ENCODE peak calls at places on chromosomes 16 and 17, in eight cellular contexts. Q is HCT116, U is body of pancreas, D is esophagus squamous epithelium, J is A549, P is stomach, F is uterus, L is transverse colon. V is an unnamed sample.

GRCh38 chr17:81832608-81833159 is 407 bp downstream of the MCRIP1 start:
- DNase-seq in Q (no peak), J (no peak), D (no peak), U (no peak), P (no peak), L (no peak), F (no peak), V (peak)

GRCh38 chr16:25005445-25006306 is 9.5 kb downstream of the ARHGAP17 start:
- DNase-seq in U (no peak), P (no peak), D (no peak), L (no peak), F (no peak), J (no peak), Q (no peak), V (no peak)

GRCh38 chr16:48911700-48912099 is 301.7 kb upstream of the N4BP1 start:
- DNase-seq in P (no peak), U (no peak), Q (peak), F (no peak), L (no peak), J (no peak), D (no peak), V (peak)

GRCh38 chr16:1163567-1164055 is 10.7 kb downstream of the CACNA1H start:
- DNase-seq in Q (no peak), P (no peak), J (no peak), D (no peak), U (no peak), L (no peak), F (no peak), V (no peak)

GRCh38 chr16:84816023-84816422 is 3.8 kb upstream of the CRISPLD2 start:
- DNase-seq in U (no peak), J (no peak), L (no peak), Q (no peak), P (no peak), D (no peak), F (no peak), V (no peak)

GRCh38 chr17:4206945-4207344 is 56.8 kb downstream of the ANKFY1 start:
- DNase-seq in Q (no peak), L (no peak), F (no peak), U (no peak), P (no peak), J (no peak), D (no peak), V (no peak)

GRCh38 chr16:23378921-23379320 is 74.1 kb downstream of the COG7 start:
- DNase-seq in L (no peak), Q (no peak), D (no peak), J (no peak), P (no peak), F (no peak), U (no peak), V (no peak)

GRCh38 chr17:36934759-36935630 is 2.3 kb upstream of the LHX1 start:
- DNase-seq in F (no peak), L (no peak), Q (no peak), U (no peak), D (no peak), P (no peak), J (peak), V (no peak)

GRCh38 chr17:74271281-74271680 is 2.8 kb upstream of the DNAI2 start:
- DNase-seq in J (no peak), L (no peak), Q (no peak), P (no peak), D (no peak), U (no peak), F (no peak), V (no peak)

GRCh38 chr17:37787055-37787720 is 42.3 kb upstream of the HNF1B start:
- DNase-seq in U (peak), Q (no peak), L (peak), P (peak), J (peak), D (no peak), F (no peak), V (no peak)

GRCh38 chr16:55478827-55479559 is at the start of gene MMP2:
- DNase-seq in Q (no peak), L (peak), U (no peak), P (peak), J (no peak), F (peak), D (no peak), V (peak)

GRCh38 chr16:66399031-66399430 is 28.1 kb upstream of the BEAN1 start:
- DNase-seq in Q (no peak), J (no peak), F (no peak), P (no peak), L (no peak), U (no peak), D (no peak), V (no peak)

GRCh38 chr17:80362428-80363119 is 52.4 kb upstream of the ENDOV start:
- DNase-seq in P (no peak), L (no peak), F (peak), J (no peak), Q (no peak), D (no peak), U (peak), V (no peak)

GRCh38 chr16:30715777-30716445 is 16.9 kb downstream of the SRCAP start:
- DNase-seq in U (no peak), L (no peak), P (no peak), F (no peak), J (peak), Q (no peak), D (no peak), V (no peak)

GRCh38 chr17:72735602-72736001 is 356.9 kb downstream of the SLC39A11 start:
- DNase-seq in F (no peak), J (no peak), Q (no peak), P (no peak), D (no peak), U (no peak), L (peak), V (no peak)

GRCh38 chr16:75931043-75931442 is 204.8 kb upstream of the CPHXL start:
- DNase-seq in J (no peak), Q (no peak), U (no peak), D (no peak), F (no peak), P (no peak), L (no peak), V (no peak)

GRCh38 chr17:18129041-18129502 is 20.5 kb downstream of the MYO15A start:
- DNase-seq in U (no peak), P (peak), J (peak), L (no peak), D (no peak), F (no peak), Q (no peak), V (peak)

GRCh38 chr16:73329363-73330306 is 281.7 kb upstream of the ZFHX3 start:
- DNase-seq in Q (no peak), F (no peak), U (no peak), J (no peak), P (no peak), L (peak), D (no peak), V (no peak)

GRCh38 chr16:46882304-46882939 is 1.7 kb upstream of the GPT2 start:
- DNase-seq in J (no peak), D (no peak), L (no peak), F (no peak), U (no peak), P (no peak), Q (no peak), V (no peak)
- TF ChIP-seq POLR2A in J (no peak), D (no peak), L (no peak), F (no peak), U (peak), P (no peak), Q (no peak), V (no peak)

DNA sequence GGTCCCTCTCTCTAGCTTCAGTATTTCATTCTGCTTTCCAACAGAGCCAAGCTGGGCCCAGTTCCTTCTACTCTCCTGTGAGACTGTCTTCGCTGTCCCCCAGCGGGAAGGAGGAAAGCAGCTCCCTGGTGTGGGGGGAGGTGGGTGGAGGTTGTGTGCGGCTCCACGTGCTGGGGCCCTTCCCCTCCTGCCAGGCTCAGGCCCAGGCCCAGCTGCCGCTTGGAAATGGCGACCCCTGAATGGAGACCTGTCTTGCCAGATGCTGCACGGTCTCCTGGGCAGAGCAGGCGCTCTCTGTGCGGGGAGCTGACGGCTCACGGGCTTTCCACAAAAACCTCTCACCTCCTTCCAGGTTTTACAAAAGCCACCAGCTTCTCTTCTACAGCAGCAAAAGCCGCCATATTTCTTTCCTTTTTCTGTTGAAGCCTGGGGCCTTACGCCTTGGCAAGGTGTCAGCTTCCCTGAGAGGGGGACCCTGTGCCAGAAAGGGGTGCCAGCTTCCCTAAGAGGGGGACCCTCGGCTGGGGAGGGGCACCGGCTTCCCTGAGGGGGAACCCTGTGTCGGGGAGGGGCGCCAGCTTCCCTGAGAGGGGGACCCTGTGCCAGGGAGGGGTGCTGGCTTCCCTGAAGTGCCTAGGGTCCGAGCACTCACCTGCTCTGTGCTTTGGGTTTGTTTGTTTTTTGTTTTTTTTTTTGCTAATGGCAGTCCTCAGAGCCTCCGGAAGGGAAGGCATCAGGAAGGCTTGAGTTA is 47.5 kb downstream of the ZNF778 start:
- DNase-seq in U (no peak), F (no peak), L (no peak), D (no peak), J (no peak), P (no peak), Q (no peak), V (no peak)
- TF ChIP-seq CTCF in U (no peak), F (no peak), L (no peak), D (no peak), J (no peak), P (no peak), Q (no peak), V (no peak)

DNA sequence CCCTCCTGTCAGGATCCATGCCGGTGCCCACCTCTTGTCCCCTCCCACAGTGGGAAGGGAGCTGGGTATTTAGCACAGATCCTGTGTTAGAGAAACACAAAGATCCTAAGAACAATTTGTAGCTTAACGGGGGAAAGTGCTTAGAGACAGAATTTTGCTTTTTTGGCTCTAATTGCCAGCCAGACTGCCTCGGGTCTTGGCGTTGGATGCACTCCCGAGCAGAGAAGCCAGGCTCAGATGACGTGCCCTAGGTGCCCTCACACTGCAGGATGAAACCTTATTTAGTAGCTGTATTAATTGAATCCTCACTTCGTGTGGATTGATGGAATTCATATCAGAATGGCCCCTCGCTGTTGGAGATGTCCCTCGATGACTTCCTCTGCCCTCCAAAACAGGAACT is 22.5 kb upstream of the MAF start:
- DNase-seq in Q (no peak), F (no peak), D (no peak), J (no peak), L (no peak), P (no peak), U (no peak), V (no peak)
- TF ChIP-seq POLR2A in Q (no peak), F (no peak), D (no peak), J (no peak), L (no peak), P (no peak), U (no peak), V (no peak)

GRCh38 chr16:83402160-83402794 is 405.5 kb upstream of the HSBP1 start:
- DNase-seq in U (no peak), F (no peak), Q (no peak), J (no peak), D (no peak), L (no peak), P (no peak), V (no peak)

GRCh38 chr16:83397601-83398000 is 410.2 kb upstream of the HSBP1 start:
- DNase-seq in L (no peak), P (no peak), F (no peak), D (no peak), U (no peak), Q (no peak), J (no peak), V (no peak)

GRCh38 chr16:83403751-83404150 is 404.0 kb upstream of the HSBP1 start:
- DNase-seq in Q (no peak), L (no peak), P (no peak), D (no peak), F (no peak), J (no peak), U (no peak), V (no peak)

GRCh38 chr16:83402969-83403368 is 404.8 kb upstream of the HSBP1 start:
- DNase-seq in Q (no peak), U (no peak), F (no peak), L (no peak), J (no peak), P (no peak), D (no peak), V (no peak)

GRCh38 chr16:83400234-83400633 is 407.5 kb upstream of the HSBP1 start:
- DNase-seq in P (no peak), D (no peak), U (no peak), Q (no peak), J (no peak), L (no peak), F (no peak), V (peak)
- TF ChIP-seq CTCF in P (no peak), D (no peak), U (no peak), Q (peak), J (no peak), L (no peak), F (no peak), V (peak)

GRCh38 chr17:68455756-68456528 is 1.4 kb downstream of the WIPI1 start:
- DNase-seq in U (peak), P (peak), F (no peak), J (peak), D (no peak), Q (no peak), L (peak), V (no peak)

GRCh38 chr17:68458260-68459029 is 1.1 kb upstream of the WIPI1 start:
- DNase-seq in F (no peak), D (no peak), L (no peak), Q (no peak), P (no peak), U (no peak), J (no peak), V (no peak)

GRCh38 chr17:68457539-68458259 is 403 bp upstream of the WIPI1 start:
- DNase-seq in Q (peak), D (peak), U (peak), L (peak), P (peak), F (peak), J (peak), V (peak)

GRCh38 chr17:68456529-68457167 is 648 bp downstream of the WIPI1 start:
- DNase-seq in D (no peak), J (peak), F (peak), Q (peak), L (peak), P (peak), U (peak), V (peak)

DNA sequence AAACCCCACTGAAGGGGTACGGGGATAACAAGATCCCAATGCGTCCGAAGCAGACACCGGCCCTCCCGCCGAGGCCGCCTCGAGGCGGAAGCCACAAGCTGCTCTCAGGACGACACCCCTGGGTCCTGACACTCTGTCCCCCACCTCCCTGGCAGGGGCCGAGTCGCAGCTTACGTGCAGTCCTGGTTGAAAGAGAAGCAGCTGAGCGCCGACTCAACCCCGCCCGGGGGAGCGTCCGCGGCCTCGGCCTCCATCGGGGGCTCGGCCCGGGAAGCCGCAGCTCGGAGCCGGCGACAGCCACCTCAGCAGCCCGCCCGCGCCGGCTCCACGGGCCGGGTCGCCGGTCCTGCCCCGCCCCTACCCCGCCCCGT is at the start of gene WIPI1:
- DNase-seq in P (no peak), D (no peak), L (peak), J (peak), U (no peak), F (no peak), Q (no peak), V (no peak)
- TF ChIP-seq POLR2A in P (no peak), D (no peak), L (peak), J (peak), U (no peak), F (peak), Q (no peak), V (no peak)

DNA sequence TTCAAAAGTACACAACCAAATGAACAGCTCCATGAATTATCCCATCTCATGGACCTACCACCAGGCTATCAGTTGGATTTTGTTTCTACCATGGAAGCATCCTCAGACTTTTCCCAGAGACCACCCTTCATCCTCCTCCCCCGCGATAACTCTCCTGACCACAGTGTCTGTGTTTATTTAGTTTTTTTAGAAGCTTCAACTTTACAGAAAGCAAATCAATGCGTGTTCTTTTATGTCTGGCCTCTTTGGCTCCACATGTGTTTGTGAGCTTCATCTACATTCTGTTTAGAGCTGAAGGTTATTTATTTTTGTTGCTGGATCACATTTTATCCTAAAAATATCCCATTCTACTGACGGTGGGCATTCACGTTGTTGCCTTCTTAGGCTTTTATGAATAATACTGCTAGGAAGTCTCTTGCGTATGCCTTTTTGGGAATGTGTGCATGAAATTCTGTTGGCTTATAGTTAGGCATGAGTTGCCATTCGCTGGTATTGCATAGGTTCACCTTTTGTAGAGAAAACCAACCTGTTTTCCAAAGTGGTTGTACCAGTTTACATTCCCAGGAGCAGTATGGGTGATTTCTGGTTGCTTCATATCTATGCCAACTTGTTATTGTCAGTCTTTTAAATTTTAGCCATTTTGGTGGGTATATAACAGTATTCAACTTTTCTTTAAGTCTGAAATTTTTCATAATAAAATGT is 83.0 kb downstream of the CMIP start:
- DNase-seq in L (no peak), U (no peak), P (no peak), J (no peak), F (no peak), Q (no peak), D (no peak), V (no peak)
- TF ChIP-seq CTCF in L (no peak), U (no peak), P (no peak), J (no peak), F (no peak), Q (no peak), D (no peak), V (no peak)

GRCh38 chr17:7014261-7014994 is 2.0 kb downstream of the RNASEK start:
- DNase-seq in D (peak), U (peak), F (peak), L (peak), P (peak), Q (peak), J (peak), V (peak)
- TF ChIP-seq POLR2A in D (peak), U (peak), F (peak), L (peak), P (no peak), Q (peak), J (peak), V (peak)